ENCODE peak calls at places on chromosome 20, in six cellular contexts. U is NCI-H460, O is Ammon's horn, H is foreskin fibroblast, R is HAP-1, Z is lung. J is an unnamed sample.

GRCh38 chr20:20466341-20466879 is 98.5 kb downstream of the INSM1 start:
- DNase-seq in U (no peak), O (no peak), H (peak), R (no peak), Z (no peak), J (no peak)

GRCh38 chr20:44279228-44279627 is 31.8 kb downstream of the FITM2 start:
- DNase-seq in U (peak), O (peak), H (peak), R (no peak), Z (no peak), J (no peak)

GRCh38 chr20:55160022-55160421 is 684.6 kb downstream of the DOK5 start:
- DNase-seq in U (no peak), O (no peak), H (peak), R (no peak), Z (no peak), J (no peak)

GRCh38 chr20:5061209-5061608 is 58.5 kb downstream of the PCNA start:
- DNase-seq in U (peak), O (no peak), H (peak), R (no peak), Z (no peak), J (no peak)

GRCh38 chr20:32902456-32903420 is 44.0 kb downstream of the EFCAB8 start:
- DNase-seq in U (peak), O (peak), H (peak), R (peak), Z (peak), J (peak)

GRCh38 chr20:10111144-10111771 is 76.5 kb downstream of the ANKEF1 start:
- DNase-seq in U (no peak), O (no peak), H (no peak), R (no peak), Z (no peak), J (no peak)

GRCh38 chr20:20229595-20229994 is 138.3 kb upstream of the INSM1 start:
- DNase-seq in U (no peak), O (no peak), H (no peak), R (no peak), Z (no peak), J (no peak)

GRCh38 chr20:49983848-49984408 is 1.1 kb downstream of the SNAI1 start:
- DNase-seq in U (no peak), O (no peak), H (peak), R (no peak), Z (no peak), J (peak)

GRCh38 chr20:4999788-5000187 is 1.5 kb downstream of the SLC23A2 start:
- DNase-seq in U (no peak), O (no peak), H (no peak), R (no peak), Z (no peak), J (no peak)

GRCh38 chr20:62420846-62421715 is 6.3 kb downstream of the RBBP8NL start:
- DNase-seq in U (no peak), O (no peak), H (no peak), R (no peak), Z (no peak), J (no peak)

GRCh38 chr20:51312480-51312783 is 230.1 kb downstream of the NFATC2 start:
- DNase-seq in U (no peak), O (no peak), H (no peak), R (peak), Z (no peak), J (no peak)

GRCh38 chr20:9218412-9219001 is 149.6 kb downstream of the PLCB4 start:
- DNase-seq in U (no peak), O (no peak), H (peak), R (no peak), Z (no peak), J (no peak)

GRCh38 chr20:45949542-45950329 is 15.3 kb downstream of the PCIF1 start:
- DNase-seq in U (no peak), O (no peak), H (no peak), R (no peak), Z (no peak), J (no peak)

GRCh38 chr20:45822863-45823262 is 4.2 kb downstream of the TNNC2 start:
- DNase-seq in U (no peak), O (no peak), H (peak), R (no peak), Z (no peak), J (peak)

GRCh38 chr20:59084041-59084841 is 41.7 kb upstream of the PRELID3B start:
- DNase-seq in U (no peak), O (no peak), H (no peak), R (no peak), Z (no peak), J (peak)

GRCh38 chr20:11556410-11556809 is 361.3 kb upstream of the BTBD3 start:
- DNase-seq in U (no peak), O (no peak), H (no peak), R (no peak), Z (no peak), J (no peak)

GRCh38 chr20:20073851-20074252 is 21.5 kb downstream of the CFAP61 start:
- DNase-seq in U (no peak), O (peak), H (no peak), R (no peak), Z (no peak), J (no peak)

GRCh38 chr20:62352402-62353288 is 14.5 kb downstream of the LAMA5 start:
- DNase-seq in U (peak), O (peak), H (no peak), R (no peak), Z (no peak), J (peak)

GRCh38 chr20:49835031-49835430 is 22.4 kb downstream of the SLC9A8 start:
- DNase-seq in U (no peak), O (no peak), H (peak), R (no peak), Z (no peak), J (no peak)

GRCh38 chr20:25220021-25220730 is 24.7 kb downstream of the ENTPD6 start:
- DNase-seq in U (no peak), O (no peak), H (no peak), R (peak), Z (no peak), J (no peak)

GRCh38 chr20:36298061-36298460 is 8.1 kb upstream of the DLGAP4 start:
- DNase-seq in U (no peak), O (no peak), H (no peak), R (no peak), Z (no peak), J (no peak)

GRCh38 chr20:52515877-52516276 is 324.3 kb upstream of the ZFP64 start:
- DNase-seq in U (no peak), O (no peak), H (no peak), R (no peak), Z (no peak), J (no peak)

GRCh38 chr20:49397525-49397924 is 84.9 kb downstream of the KCNB1 start:
- DNase-seq in U (no peak), O (no peak), H (peak), R (no peak), Z (no peak), J (no peak)

GRCh38 chr20:48719598-48720255 is 108.1 kb downstream of the PREX1 start:
- DNase-seq in U (no peak), O (no peak), H (no peak), R (no peak), Z (no peak), J (no peak)

GRCh38 chr20:63660622-63661021 is 2.5 kb downstream of the RTEL1 start:
- DNase-seq in U (no peak), O (no peak), H (no peak), R (no peak), Z (no peak), J (no peak)

GRCh38 chr20:3753098-3753497 is 14.5 kb downstream of the ADISSP start:
- DNase-seq in U (peak), O (peak), H (peak), R (peak), Z (no peak), J (peak)

GRCh38 chr20:18481596-18481995 is 14.4 kb downstream of the POLR3F start:
- DNase-seq in U (no peak), O (no peak), H (no peak), R (no peak), Z (no peak), J (no peak)

GRCh38 chr20:44209691-44210421 is 715 bp downstream of the OSER1 start:
- DNase-seq in U (no peak), O (no peak), H (peak), R (no peak), Z (no peak), J (no peak)

GRCh38 chr20:41476013-41476441 is 109.4 kb upstream of the EMILIN3 start:
- DNase-seq in U (no peak), O (peak), H (peak), R (no peak), Z (no peak), J (peak)

GRCh38 chr20:47764154-47764734 is 21.0 kb downstream of the SULF2 start:
- DNase-seq in U (no peak), O (no peak), H (no peak), R (no peak), Z (no peak), J (no peak)

J was measured in thyroid gland.